ENCODE peak calls at places on chromosomes 7 and 10, in six cellular contexts. One of them, this sample, is unnamed.
A peak's percentile ranks its signal among the peaks of the same experiment; 100 is the strongest.

GRCh38 chr7:20211376-20211775 is 5.8 kb downstream of the MACC1 start:
- DNase-seq in A549: no peak
- DNase-seq in H1: no peak
- DNase-seq in HCT116: no peak
- DNase-seq in K562: no peak
- DNase-seq in endothelial cell of umbilical vein: no peak
- DNase-seq in this sample: no peak

GRCh38 chr7:70619130-70619529 is 512.8 kb upstream of the GALNT17 start:
- DNase-seq in K562: no peak
- DNase-seq in HCT116: no peak
- DNase-seq in endothelial cell of umbilical vein: no peak
- DNase-seq in A549: no peak
- DNase-seq in H1: peak; percentile 61
- DNase-seq in this sample: no peak

GRCh38 chr10:93061594-93062498 is 1.2 kb downstream of the CYP26C1 start:
- DNase-seq in A549: no peak
- DNase-seq in K562: no peak
- DNase-seq in endothelial cell of umbilical vein: no peak
- DNase-seq in H1: no peak
- DNase-seq in HCT116: no peak
- DNase-seq in this sample: no peak

GRCh38 chr10:51640120-51640819 is 59.1 kb downstream of the CSTF2T start:
- DNase-seq in HCT116: no peak
- DNase-seq in H1: no peak
- DNase-seq in K562: no peak
- DNase-seq in A549: no peak
- DNase-seq in endothelial cell of umbilical vein: no peak
- DNase-seq in this sample: no peak

GRCh38 chr7:69864822-69865221 is 266.5 kb downstream of the AUTS2 start:
- DNase-seq in HCT116: no peak
- DNase-seq in endothelial cell of umbilical vein: no peak
- DNase-seq in H1: no peak
- DNase-seq in K562: no peak
- DNase-seq in A549: no peak
- DNase-seq in this sample: no peak

GRCh38 chr10:44888861-44889260 is 22.3 kb upstream of the TMEM72 start:
- DNase-seq in H1: no peak
- DNase-seq in endothelial cell of umbilical vein: no peak
- DNase-seq in HCT116: no peak
- DNase-seq in A549: no peak
- DNase-seq in K562: no peak
- DNase-seq in this sample: no peak

GRCh38 chr10:15719062-15719898 is 442 bp downstream of the ITGA8 start:
- DNase-seq in endothelial cell of umbilical vein: peak; percentile 20
- DNase-seq in A549: no peak
- DNase-seq in HCT116: no peak
- DNase-seq in H1: peak; percentile 72
- DNase-seq in K562: no peak
- DNase-seq in this sample: no peak

GRCh38 chr7:71638108-71638507 is 506.2 kb downstream of the GALNT17 start:
- DNase-seq in A549: no peak
- DNase-seq in HCT116: no peak
- DNase-seq in endothelial cell of umbilical vein: no peak
- DNase-seq in H1: no peak
- DNase-seq in K562: no peak
- DNase-seq in this sample: no peak

GRCh38 chr10:112137381-112137987 is 46.1 kb downstream of the GPAM start:
- DNase-seq in HCT116: peak; percentile 59
- DNase-seq in endothelial cell of umbilical vein: peak; percentile 62
- DNase-seq in H1: peak; percentile 97
- DNase-seq in A549: peak; percentile 60
- DNase-seq in K562: peak; percentile 75
- DNase-seq in this sample: peak; percentile 71

GRCh38 chr10:29522038-29522855 is 112.5 kb downstream of the SVIL start:
- DNase-seq in HCT116: no peak
- DNase-seq in H1: no peak
- DNase-seq in K562: no peak
- DNase-seq in endothelial cell of umbilical vein: no peak
- DNase-seq in A549: no peak
- DNase-seq in this sample: no peak

GRCh38 chr7:86939197-86939814 is 120.1 kb downstream of the ELAPOR2 start:
- DNase-seq in H1: no peak
- DNase-seq in A549: peak; percentile 72
- DNase-seq in endothelial cell of umbilical vein: peak; percentile 87
- DNase-seq in K562: peak; percentile 42
- DNase-seq in HCT116: peak; percentile 68
- DNase-seq in this sample: peak; percentile 64

GRCh38 chr10:43265799-43266721 is 805 bp downstream of the RASGEF1A start:
- DNase-seq in H1: peak; percentile 60
- DNase-seq in endothelial cell of umbilical vein: no peak
- DNase-seq in K562: peak; percentile 50
- DNase-seq in HCT116: no peak
- DNase-seq in A549: peak; percentile 77
- DNase-seq in this sample: peak; percentile 19

GRCh38 chr10:132384618-132385510 is 12.1 kb upstream of the PWWP2B start:
- DNase-seq in endothelial cell of umbilical vein: no peak
- DNase-seq in H1: no peak
- DNase-seq in K562: no peak
- DNase-seq in HCT116: no peak
- DNase-seq in A549: no peak
- DNase-seq in this sample: no peak

GRCh38 chr7:1018334-1018695 is 26.0 kb upstream of the GPR146 start:
- DNase-seq in K562: no peak
- DNase-seq in HCT116: no peak
- DNase-seq in endothelial cell of umbilical vein: no peak
- DNase-seq in H1: no peak
- DNase-seq in A549: no peak
- DNase-seq in this sample: no peak

GRCh38 chr7:4840097-4840501 is 21.7 kb downstream of the PAPOLB start:
- DNase-seq in endothelial cell of umbilical vein: no peak
- DNase-seq in HCT116: no peak
- DNase-seq in H1: no peak
- DNase-seq in A549: no peak
- DNase-seq in K562: no peak
- DNase-seq in this sample: no peak

GRCh38 chr7:7918736-7919448 is 49.7 kb upstream of the GLCCI1 start:
- DNase-seq in H1: no peak
- DNase-seq in endothelial cell of umbilical vein: no peak
- DNase-seq in HCT116: no peak
- DNase-seq in A549: no peak
- DNase-seq in K562: no peak
- DNase-seq in this sample: no peak

GRCh38 chr7:126450269-126450671 is 802.5 kb downstream of the GRM8 start:
- DNase-seq in A549: no peak
- DNase-seq in H1: no peak
- DNase-seq in K562: no peak
- DNase-seq in HCT116: no peak
- DNase-seq in endothelial cell of umbilical vein: no peak
- DNase-seq in this sample: peak; percentile 8

GRCh38 chr7:25835191-25835590 is 316.8 kb upstream of the NFE2L3 start:
- DNase-seq in HCT116: no peak
- DNase-seq in H1: no peak
- DNase-seq in A549: no peak
- DNase-seq in K562: no peak
- DNase-seq in endothelial cell of umbilical vein: no peak
- DNase-seq in this sample: no peak

GRCh38 chr10:17226891-17227303 is 1.1 kb upstream of the VIM start:
- DNase-seq in endothelial cell of umbilical vein: no peak
- DNase-seq in A549: no peak
- DNase-seq in K562: no peak
- DNase-seq in H1: no peak
- DNase-seq in HCT116: no peak
- DNase-seq in this sample: no peak

GRCh38 chr10:30374353-30374752 is 25.3 kb upstream of the MTPAP start:
- DNase-seq in HCT116: no peak
- DNase-seq in K562: peak; percentile 78
- DNase-seq in endothelial cell of umbilical vein: no peak
- DNase-seq in A549: peak; percentile 60
- DNase-seq in H1: peak; percentile 61
- DNase-seq in this sample: peak; percentile 38

GRCh38 chr7:27031289-27032172 is 64.3 kb downstream of the HOXA1 start:
- DNase-seq in endothelial cell of umbilical vein: peak; percentile 56
- DNase-seq in A549: no peak
- DNase-seq in H1: no peak
- DNase-seq in HCT116: no peak
- DNase-seq in K562: no peak
- DNase-seq in this sample: peak; percentile 80

GRCh38 chr7:5229451-5230271 is 39.6 kb downstream of the WIPI2 start:
- DNase-seq in HCT116: no peak
- DNase-seq in K562: no peak
- DNase-seq in endothelial cell of umbilical vein: no peak
- DNase-seq in A549: no peak
- DNase-seq in H1: no peak
- DNase-seq in this sample: no peak

GRCh38 chr10:20040012-20040411 is 223.8 kb downstream of the PLXDC2 start:
- DNase-seq in H1: no peak
- DNase-seq in endothelial cell of umbilical vein: no peak
- DNase-seq in HCT116: no peak
- DNase-seq in K562: no peak
- DNase-seq in A549: no peak
- DNase-seq in this sample: no peak

GRCh38 chr7:21948887-21949469 is 3.3 kb upstream of the CDCA7L start:
- DNase-seq in HCT116: no peak
- DNase-seq in endothelial cell of umbilical vein: no peak
- DNase-seq in K562: no peak
- DNase-seq in A549: no peak
- DNase-seq in H1: no peak
- DNase-seq in this sample: no peak

GRCh38 chr7:44748948-44749731 is 493 bp downstream of the ZMIZ2 start:
- DNase-seq in A549: no peak
- DNase-seq in H1: no peak
- DNase-seq in K562: no peak
- DNase-seq in endothelial cell of umbilical vein: no peak
- DNase-seq in HCT116: no peak
- DNase-seq in this sample: peak; percentile 44

GRCh38 chr10:116737582-116738358 is 4.6 kb downstream of the HSPA12A start:
- DNase-seq in endothelial cell of umbilical vein: no peak
- DNase-seq in H1: peak; percentile 55
- DNase-seq in HCT116: no peak
- DNase-seq in A549: no peak
- DNase-seq in K562: no peak
- DNase-seq in this sample: no peak

GRCh38 chr7:116888895-116889294 is 26.5 kb downstream of the CAPZA2 start:
- DNase-seq in endothelial cell of umbilical vein: no peak
- DNase-seq in H1: no peak
- DNase-seq in HCT116: no peak
- DNase-seq in A549: no peak
- DNase-seq in K562: no peak
- DNase-seq in this sample: no peak

GRCh38 chr7:77525231-77525630 is 11.9 kb upstream of the PTPN12 start:
- DNase-seq in H1: no peak
- DNase-seq in endothelial cell of umbilical vein: no peak
- DNase-seq in A549: no peak
- DNase-seq in HCT116: no peak
- DNase-seq in K562: no peak
- DNase-seq in this sample: no peak

GRCh38 chr10:87861953-87862643 is 1.2 kb downstream of the KLLN start:
- DNase-seq in H1: peak; percentile 98
- DNase-seq in A549: peak; percentile 99
- DNase-seq in HCT116: peak; percentile 98
- DNase-seq in endothelial cell of umbilical vein: peak; percentile 93
- DNase-seq in K562: peak; percentile 85
- DNase-seq in this sample: peak; percentile 99

GRCh38 chr7:94061316-94061715 is 57.2 kb upstream of the BET1 start:
- DNase-seq in HCT116: no peak
- DNase-seq in H1: no peak
- DNase-seq in endothelial cell of umbilical vein: no peak
- DNase-seq in A549: no peak
- DNase-seq in K562: no peak
- DNase-seq in this sample: no peak

GRCh38 chr10:17453377-17454091 is 861 bp downstream of the ST8SIA6 start:
- DNase-seq in A549: peak; percentile 46
- DNase-seq in HCT116: no peak
- DNase-seq in K562: peak; percentile 69
- DNase-seq in H1: peak; percentile 80
- DNase-seq in endothelial cell of umbilical vein: peak; percentile 52
- DNase-seq in this sample: no peak

GRCh38 chr7:131506597-131506996 is 49.8 kb downstream of the PODXL start:
- DNase-seq in H1: peak; percentile 54
- DNase-seq in endothelial cell of umbilical vein: no peak
- DNase-seq in K562: no peak
- DNase-seq in HCT116: no peak
- DNase-seq in A549: no peak
- DNase-seq in this sample: no peak

GRCh38 chr10:132676193-132676891 is 109.6 kb downstream of the NKX6-2 start:
- DNase-seq in H1: no peak
- DNase-seq in HCT116: no peak
- DNase-seq in endothelial cell of umbilical vein: no peak
- DNase-seq in K562: no peak
- DNase-seq in A549: no peak
- DNase-seq in this sample: no peak

GRCh38 chr10:78464856-78465221 is 431.2 kb downstream of the RPS24 start:
- DNase-seq in H1: no peak
- DNase-seq in A549: no peak
- DNase-seq in K562: no peak
- DNase-seq in HCT116: no peak
- DNase-seq in endothelial cell of umbilical vein: no peak
- DNase-seq in this sample: no peak

GRCh38 chr10:126813432-126813831 is 91.8 kb upstream of the DOCK1 start:
- DNase-seq in K562: no peak
- DNase-seq in endothelial cell of umbilical vein: no peak
- DNase-seq in HCT116: no peak
- DNase-seq in A549: no peak
- DNase-seq in H1: no peak
- DNase-seq in this sample: no peak
- TF ChIP-seq POLR2A in K562: no peak
- TF ChIP-seq POLR2A in endothelial cell of umbilical vein: no peak
- TF ChIP-seq POLR2A in HCT116: no peak
- TF ChIP-seq POLR2A in A549: no peak
- TF ChIP-seq POLR2A in H1: no peak
- TF ChIP-seq POLR2A in this sample: no peak

DNA sequence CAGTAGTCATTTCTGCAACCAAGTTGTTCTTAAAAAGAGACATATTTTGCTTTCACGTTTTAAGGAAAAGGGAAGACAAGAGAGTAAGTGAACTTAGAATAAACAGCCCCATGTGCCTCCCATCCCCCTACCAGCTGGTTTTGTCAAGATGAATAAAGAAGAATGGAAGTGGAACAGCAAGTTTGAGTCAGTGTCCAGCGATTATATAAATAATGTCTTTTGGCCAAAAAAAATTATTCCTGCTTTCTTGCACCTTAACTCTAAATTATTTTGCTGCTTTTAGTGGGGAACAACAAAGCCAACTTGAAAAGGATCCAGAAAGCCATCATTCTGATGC is 82.4 kb upstream of the TRIL start:
- DNase-seq in A549: no peak
- DNase-seq in K562: no peak
- DNase-seq in endothelial cell of umbilical vein: peak; percentile 31
- DNase-seq in HCT116: no peak
- DNase-seq in H1: no peak
- DNase-seq in this sample: no peak
- TF ChIP-seq MAX in A549: no peak
- TF ChIP-seq MAX in K562: no peak
- TF ChIP-seq MAX in endothelial cell of umbilical vein: no peak
- TF ChIP-seq MAX in HCT116: no peak
- TF ChIP-seq MAX in H1: no peak
- TF ChIP-seq MAX in this sample: no peak

GRCh38 chr10:34522542-34522941 is 292.6 kb downstream of the PARD3 start:
- DNase-seq in K562: peak; percentile 16
- DNase-seq in HCT116: no peak
- DNase-seq in endothelial cell of umbilical vein: peak; percentile 53
- DNase-seq in A549: peak; percentile 78
- DNase-seq in H1: no peak
- DNase-seq in this sample: peak; percentile 25
- TF ChIP-seq CTCF in K562: peak; percentile 65
- TF ChIP-seq CTCF in HCT116: peak; percentile 57
- TF ChIP-seq CTCF in endothelial cell of umbilical vein: peak; percentile 51
- TF ChIP-seq CTCF in A549: peak; percentile 62
- TF ChIP-seq CTCF in H1: peak; percentile 15
- TF ChIP-seq CTCF in this sample: peak; percentile 30

GRCh38 chr10:86520871-86521619 is 547 bp downstream of the WAPL start:
- DNase-seq in endothelial cell of umbilical vein: peak; percentile 41
- DNase-seq in A549: peak; percentile 70
- DNase-seq in H1: peak; percentile 61
- DNase-seq in K562: peak; percentile 45
- DNase-seq in HCT116: peak; percentile 12
- DNase-seq in this sample: peak; percentile 79
- TF ChIP-seq POLR2A in endothelial cell of umbilical vein: no peak
- TF ChIP-seq POLR2A in A549: peak; percentile 65
- TF ChIP-seq POLR2A in H1: no peak
- TF ChIP-seq POLR2A in K562: no peak
- TF ChIP-seq POLR2A in HCT116: no peak
- TF ChIP-seq POLR2A in this sample: peak; percentile 61